ENCODE peak calls at places on chromosome 4, in nine cellular contexts. I, K, A, L, W, X, Q, U and O are unnamed samples.

GRCh38 chr4:73918058-73918457 is 48.9 kb downstream of the CXCL1 start:
- DNase-seq in I (no peak), K (no peak), A (peak), L (no peak), W (no peak), X (no peak), Q (peak), U (no peak), O (no peak)

GRCh38 chr4:6387946-6388345 is 84.5 kb downstream of the PPP2R2C start:
- DNase-seq in I (no peak), K (no peak), A (no peak), L (no peak), W (no peak), X (no peak), Q (no peak), U (no peak), O (no peak)

GRCh38 chr4:120299631-120300030 is 233.0 kb upstream of the MAD2L1 start:
- DNase-seq in I (no peak), K (no peak), A (no peak), L (no peak), W (no peak), X (no peak), Q (no peak), U (no peak), O (no peak)

GRCh38 chr4:127856485-127857447 is 23.9 kb upstream of the PLK4 start:
- DNase-seq in I (no peak), K (no peak), A (peak), L (no peak), W (peak), X (peak), Q (peak), U (peak), O (peak)

GRCh38 chr4:8235224-8235623 is 34.3 kb upstream of the HTRA3 start:
- DNase-seq in I (no peak), K (no peak), A (no peak), L (no peak), W (no peak), X (no peak), Q (no peak), U (no peak), O (no peak)

GRCh38 chr4:33649015-33649414 is 2595.3 kb downstream of the ARAP2 start:
- DNase-seq in I (no peak), K (no peak), A (peak), L (no peak), W (no peak), X (peak), Q (peak), U (peak), O (peak)

GRCh38 chr4:116357758-116358157 is 727.6 kb downstream of the TRAM1L1 start:
- DNase-seq in I (no peak), K (no peak), A (no peak), L (peak), W (no peak), X (no peak), Q (no peak), U (peak), O (peak)

GRCh38 chr4:113398441-113399143 is 349.1 kb downstream of the ANK2 start:
- DNase-seq in I (no peak), K (no peak), A (no peak), L (no peak), W (no peak), X (no peak), Q (no peak), U (peak), O (no peak)

GRCh38 chr4:155539746-155540145 is 126.9 kb upstream of the GUCY1A1 start:
- DNase-seq in I (no peak), K (no peak), A (no peak), L (no peak), W (no peak), X (no peak), Q (peak), U (no peak), O (peak)

GRCh38 chr4:96056346-96056934 is 216.5 kb downstream of the PDHA2 start:
- DNase-seq in I (no peak), K (no peak), A (no peak), L (no peak), W (no peak), X (no peak), Q (no peak), U (peak), O (no peak)

GRCh38 chr4:133638702-133639101 is 489.6 kb downstream of the PCDH10 start:
- DNase-seq in I (no peak), K (no peak), A (no peak), L (no peak), W (no peak), X (no peak), Q (no peak), U (no peak), O (no peak)

GRCh38 chr4:17613761-17614415 is 553 bp upstream of the MED28 start:
- DNase-seq in I (no peak), K (peak), A (peak), L (no peak), W (peak), X (peak), Q (peak), U (no peak), O (no peak)

GRCh38 chr4:39526810-39527295 is 386 bp downstream of the UGDH start:
- DNase-seq in I (no peak), K (peak), A (no peak), L (no peak), W (no peak), X (no peak), Q (no peak), U (no peak), O (no peak)

GRCh38 chr4:94416335-94416734 is 35.4 kb upstream of the PDLIM5 start:
- DNase-seq in I (no peak), K (no peak), A (no peak), L (no peak), W (no peak), X (no peak), Q (no peak), U (no peak), O (no peak)

GRCh38 chr4:139913995-139914394 is 240.0 kb downstream of the MAML3 start:
- DNase-seq in I (no peak), K (no peak), A (peak), L (no peak), W (no peak), X (peak), Q (peak), U (no peak), O (peak)

GRCh38 chr4:114115526-114115925 is 136.1 kb upstream of the ARSJ start:
- DNase-seq in I (no peak), K (no peak), A (no peak), L (no peak), W (no peak), X (no peak), Q (no peak), U (no peak), O (no peak)

GRCh38 chr4:3522651-3523050 is 9.6 kb downstream of the LRPAP1 start:
- DNase-seq in I (peak), K (no peak), A (no peak), L (peak), W (no peak), X (no peak), Q (no peak), U (no peak), O (no peak)

GRCh38 chr4:57182132-57182874 is 72.1 kb upstream of the IGFBP7 start:
- DNase-seq in I (no peak), K (no peak), A (no peak), L (no peak), W (no peak), X (no peak), Q (no peak), U (no peak), O (no peak)

GRCh38 chr4:87060957-87061356 is 126.1 kb downstream of the AFF1 start:
- DNase-seq in I (no peak), K (no peak), A (peak), L (no peak), W (peak), X (peak), Q (peak), U (no peak), O (peak)

GRCh38 chr4:79197275-79198009 is 128.4 kb downstream of the NAA11 start:
- DNase-seq in I (no peak), K (no peak), A (no peak), L (no peak), W (no peak), X (no peak), Q (no peak), U (no peak), O (no peak)

GRCh38 chr4:90745176-90745575 is 618.0 kb downstream of the CCSER1 start:
- DNase-seq in I (no peak), K (no peak), A (no peak), L (no peak), W (no peak), X (no peak), Q (no peak), U (no peak), O (no peak)

GRCh38 chr4:99652596-99653436 is 4.8 kb downstream of the C4orf54 start:
- DNase-seq in I (no peak), K (no peak), A (no peak), L (peak), W (no peak), X (no peak), Q (no peak), U (no peak), O (no peak)

GRCh38 chr4:53937918-53938317 is 126.5 kb downstream of the CHIC2 start:
- DNase-seq in I (no peak), K (no peak), A (peak), L (no peak), W (peak), X (peak), Q (peak), U (peak), O (peak)

GRCh38 chr4:76342191-76342590 is 35.7 kb downstream of the STBD1 start:
- DNase-seq in I (no peak), K (no peak), A (no peak), L (no peak), W (no peak), X (no peak), Q (no peak), U (no peak), O (no peak)

GRCh38 chr4:154683956-154684681 is 59.7 kb upstream of the LRAT start:
- DNase-seq in I (no peak), K (no peak), A (no peak), L (no peak), W (no peak), X (no peak), Q (no peak), U (no peak), O (no peak)

GRCh38 chr4:48991357-48991756 is 5.3 kb downstream of the CWH43 start:
- DNase-seq in I (no peak), K (no peak), A (no peak), L (no peak), W (no peak), X (no peak), Q (no peak), U (no peak), O (no peak)

GRCh38 chr4:146255874-146256273 is 41.5 kb downstream of the REELD1 start:
- DNase-seq in I (no peak), K (no peak), A (peak), L (no peak), W (no peak), X (peak), Q (peak), U (peak), O (peak)

GRCh38 chr4:86441175-86441960 is 81.5 kb upstream of the MAPK10 start:
- DNase-seq in I (no peak), K (no peak), A (no peak), L (no peak), W (no peak), X (no peak), Q (peak), U (peak), O (no peak)

GRCh38 chr4:24896056-24896455 is 16.8 kb downstream of the CCDC149 start:
- DNase-seq in I (no peak), K (no peak), A (no peak), L (no peak), W (no peak), X (no peak), Q (no peak), U (no peak), O (no peak)

GRCh38 chr4:158856852-158857251 is 88.0 kb downstream of the FNIP2 start:
- DNase-seq in I (no peak), K (peak), A (peak), L (no peak), W (no peak), X (peak), Q (peak), U (peak), O (peak)

GRCh38 chr4:105414316-105414715 is 59.5 kb downstream of the PPA2 start:
- DNase-seq in I (no peak), K (no peak), A (no peak), L (no peak), W (no peak), X (no peak), Q (no peak), U (no peak), O (no peak)

GRCh38 chr4:159410076-159410777 is 307.3 kb downstream of the RAPGEF2 start:
- DNase-seq in I (no peak), K (no peak), A (peak), L (no peak), W (no peak), X (no peak), Q (no peak), U (no peak), O (peak)

GRCh38 chr4:73836373-73837269 is at the start of gene CXCL6:
- DNase-seq in I (peak), K (no peak), A (no peak), L (peak), W (peak), X (no peak), Q (peak), U (peak), O (peak)

GRCh38 chr4:186304816-186305520 is 39.0 kb downstream of the F11 start:
- DNase-seq in I (no peak), K (no peak), A (no peak), L (no peak), W (no peak), X (no peak), Q (no peak), U (peak), O (no peak)

GRCh38 chr4:177308842-177309524 is 691 bp upstream of the NEIL3 start:
- DNase-seq in I (no peak), K (no peak), A (no peak), L (no peak), W (no peak), X (no peak), Q (no peak), U (no peak), O (no peak)

GRCh38 chr4:168221298-168221697 is 97.3 kb downstream of the DDX60 start:
- DNase-seq in I (no peak), K (no peak), A (peak), L (no peak), W (peak), X (peak), Q (peak), U (no peak), O (peak)

GRCh38 chr4:177128306-177128705 is 181.4 kb upstream of the NEIL3 start:
- DNase-seq in I (no peak), K (no peak), A (peak), L (no peak), W (no peak), X (no peak), Q (peak), U (no peak), O (peak)

GRCh38 chr4:152015597-152016324 is 255.0 kb upstream of the GATB start:
- DNase-seq in I (no peak), K (no peak), A (no peak), L (no peak), W (no peak), X (no peak), Q (no peak), U (no peak), O (no peak)

GRCh38 chr4:152010680-152011079 is 249.9 kb upstream of the GATB start:
- DNase-seq in I (no peak), K (peak), A (no peak), L (no peak), W (no peak), X (no peak), Q (no peak), U (no peak), O (no peak)

GRCh38 chr4:152009046-152009445 is 248.2 kb upstream of the GATB start:
- DNase-seq in I (no peak), K (no peak), A (no peak), L (no peak), W (no peak), X (no peak), Q (no peak), U (no peak), O (no peak)

GRCh38 chr4:152014280-152014679 is 253.5 kb upstream of the GATB start:
- DNase-seq in I (no peak), K (peak), A (no peak), L (no peak), W (no peak), X (no peak), Q (no peak), U (no peak), O (no peak)

GRCh38 chr4:152011469-152011868 is 250.7 kb upstream of the GATB start:
- DNase-seq in I (no peak), K (no peak), A (no peak), L (no peak), W (no peak), X (no peak), Q (no peak), U (no peak), O (no peak)
- H3K4me3 ChIP-seq in I (no peak), K (no peak), A (no peak), L (no peak), W (no peak), X (no peak), Q (no peak), U (no peak), O (no peak)

GRCh38 chr4:165785337-165785736 is 87.7 kb upstream of the TLL1 start:
- DNase-seq in I (no peak), K (no peak), A (no peak), L (no peak), W (no peak), X (no peak), Q (no peak), U (no peak), O (no peak)
- H3K4me3 ChIP-seq in I (no peak), K (no peak), A (no peak), L (no peak), W (no peak), X (no peak), Q (no peak), U (no peak), O (no peak)

GRCh38 chr4:26885912-26886274 is 25.3 kb downstream of the STIM2 start:
- DNase-seq in I (no peak), K (peak), A (no peak), L (no peak), W (no peak), X (no peak), Q (no peak), U (no peak), O (no peak)
- H3K4me3 ChIP-seq in I (peak), K (peak), A (no peak), L (peak), W (no peak), X (no peak), Q (no peak), U (no peak), O (no peak)

GRCh38 chr4:184474261-184475095 is at the start of gene IRF2:
- DNase-seq in I (peak), K (peak), A (peak), L (peak), W (peak), X (peak), Q (peak), U (peak), O (peak)

GRCh38 chr4:184473265-184473514 is 1.2 kb downstream of the IRF2 start:
- DNase-seq in I (no peak), K (no peak), A (no peak), L (no peak), W (no peak), X (no peak), Q (no peak), U (no peak), O (no peak)

GRCh38 chr4:184472540-184473264 is 1.6 kb downstream of the IRF2 start:
- DNase-seq in I (peak), K (peak), A (peak), L (peak), W (peak), X (no peak), Q (peak), U (peak), O (peak)

GRCh38 chr4:184475096-184475461 is 729 bp upstream of the IRF2 start:
- DNase-seq in I (peak), K (no peak), A (peak), L (peak), W (peak), X (no peak), Q (peak), U (peak), O (no peak)

GRCh38 chr4:184473515-184474260 is 662 bp downstream of the IRF2 start:
- DNase-seq in I (peak), K (peak), A (peak), L (peak), W (peak), X (no peak), Q (peak), U (peak), O (no peak)
- H3K4me3 ChIP-seq in I (peak), K (peak), A (peak), L (peak), W (peak), X (peak), Q (peak), U (peak), O (peak)

DNA sequence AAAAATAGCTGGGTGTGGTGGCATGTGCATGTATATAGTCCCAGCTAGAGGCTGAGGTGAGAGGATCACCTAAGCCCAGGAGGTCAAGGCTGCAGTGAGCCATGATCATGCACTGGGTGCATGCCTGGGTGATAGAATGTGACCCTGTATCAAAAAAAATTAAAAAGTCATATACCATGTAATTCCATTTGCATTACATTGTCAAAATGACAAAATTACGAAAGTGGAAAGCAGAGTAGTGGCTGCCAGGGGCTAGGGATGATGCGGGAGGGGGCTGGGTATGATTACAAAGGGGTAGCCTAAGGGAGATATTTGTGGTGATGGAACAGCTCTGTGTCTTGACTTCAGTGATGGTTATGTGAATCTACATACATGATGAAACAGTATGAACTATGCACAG is 97.8 kb downstream of the KDR start:
- DNase-seq in I (no peak), K (no peak), A (no peak), L (no peak), W (no peak), X (no peak), Q (no peak), U (no peak), O (no peak)
- H3K4me3 ChIP-seq in I (no peak), K (no peak), A (no peak), L (no peak), W (no peak), X (no peak), Q (no peak), U (no peak), O (no peak)

DNA sequence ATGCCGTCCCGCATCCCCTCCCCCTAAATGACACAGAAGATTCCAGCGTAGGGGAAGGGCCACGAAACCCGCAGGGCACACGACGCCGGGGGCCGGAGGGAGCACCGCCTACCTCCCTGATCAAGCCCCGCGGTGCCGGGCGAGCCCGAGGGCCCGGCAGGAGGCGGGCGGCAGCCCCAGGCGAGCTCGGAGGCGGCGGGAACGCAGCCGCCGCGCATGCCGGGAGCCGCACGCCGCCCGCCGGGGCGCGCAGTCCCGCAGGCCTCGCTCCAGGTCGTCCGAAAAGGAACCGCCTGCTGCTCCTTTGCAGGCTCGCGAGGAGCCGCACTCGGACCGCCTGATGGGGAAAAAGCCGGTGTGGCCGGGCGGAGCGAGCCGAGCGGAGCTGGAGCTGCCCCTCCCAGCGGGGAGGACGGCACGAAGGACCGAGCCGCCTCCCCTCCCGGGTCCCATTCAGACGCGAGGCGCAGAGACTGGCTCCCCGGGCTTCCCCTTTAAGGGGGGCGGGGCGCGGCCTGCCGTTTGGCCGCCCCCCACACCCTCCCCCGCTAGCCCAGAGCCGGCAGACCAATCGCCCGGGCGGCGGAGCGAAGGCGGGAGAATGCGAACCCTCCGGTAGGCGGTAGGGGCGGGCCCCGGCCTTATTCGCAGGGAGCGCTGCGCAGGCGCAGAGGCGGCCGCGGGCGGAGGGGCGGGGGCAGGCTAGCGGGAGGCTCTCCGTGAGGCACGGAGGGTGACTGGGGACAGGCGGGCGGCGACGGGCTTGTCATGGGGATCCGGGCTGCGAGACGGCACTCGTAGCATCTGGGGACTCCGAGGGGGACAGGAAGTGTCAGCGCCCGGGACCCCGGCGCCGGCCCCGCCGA is 561 bp upstream of the ING2 start:
- DNase-seq in I (peak), K (peak), A (peak), L (peak), W (peak), X (peak), Q (peak), U (peak), O (peak)
- H3K4me3 ChIP-seq in I (peak), K (peak), A (peak), L (peak), W (peak), X (peak), Q (peak), U (peak), O (peak)

GRCh38 chr4:165330071-165330470 is 2.6 kb downstream of the MSMO1 start:
- DNase-seq in I (no peak), K (no peak), A (no peak), L (no peak), W (no peak), X (no peak), Q (no peak), U (no peak), O (no peak)

GRCh38 chr4:165331823-165332222 is 4.4 kb downstream of the MSMO1 start:
- DNase-seq in I (no peak), K (no peak), A (no peak), L (no peak), W (no peak), X (no peak), Q (no peak), U (no peak), O (peak)

GRCh38 chr4:165331316-165331715 is 3.8 kb downstream of the MSMO1 start:
- DNase-seq in I (no peak), K (no peak), A (no peak), L (no peak), W (no peak), X (no peak), Q (peak), U (no peak), O (no peak)

GRCh38 chr4:165332502-165332901 is 5.0 kb downstream of the MSMO1 start:
- DNase-seq in I (no peak), K (no peak), A (no peak), L (no peak), W (no peak), X (no peak), Q (no peak), U (no peak), O (no peak)

GRCh38 chr4:165330666-165331065 is 3.2 kb downstream of the MSMO1 start:
- DNase-seq in I (no peak), K (no peak), A (no peak), L (no peak), W (no peak), X (no peak), Q (no peak), U (no peak), O (no peak)
- H3K4me3 ChIP-seq in I (peak), K (no peak), A (no peak), L (peak), W (no peak), X (peak), Q (peak), U (peak), O (peak)